ENCODE peak calls at places on chromosomes 1 and 21, in ten cellular contexts. K, Q, S, W, M, P, U, C, A and O are unnamed samples.
A peak's percentile ranks its signal among the peaks of the same experiment; 100 is the strongest.

GRCh38 chr1:47194314-47194713 is 4.5 kb upstream of the PDZK1IP1 start:
- DNase-seq in K (no peak), Q (no peak), S (no peak), W (no peak), M (no peak), P (no peak), U (no peak), C (no peak), A (no peak), O (no peak)

GRCh38 chr1:30679201-30679975 is 44.0 kb downstream of the MATN1 start:
- DNase-seq in K (no peak), Q (no peak), S (no peak), W (no peak), M (no peak), P (peak; percentile 12), U (no peak), C (no peak), A (no peak), O (peak; percentile 47)

GRCh38 chr1:225652726-225653462 is at the start of gene ENAH:
- DNase-seq in K (peak; percentile 82), Q (peak; percentile 65), S (peak; percentile 83), W (peak; percentile 91), M (peak; percentile 93), P (peak; percentile 85), U (peak; percentile 89), C (peak; percentile 84), A (peak; percentile 83), O (peak; percentile 80)

GRCh38 chr1:71044833-71045232 is 2.8 kb downstream of the PTGER3 start:
- DNase-seq in K (no peak), Q (no peak), S (no peak), W (no peak), M (peak; percentile 24), P (no peak), U (no peak), C (no peak), A (no peak), O (no peak)

GRCh38 chr1:216462061-216462775 is 39.0 kb upstream of the USH2A start:
- DNase-seq in K (no peak), Q (no peak), S (no peak), W (no peak), M (no peak), P (no peak), U (no peak), C (no peak), A (no peak), O (no peak)

GRCh38 chr1:160046494-160047115 is 14.8 kb upstream of the PIGM start:
- DNase-seq in K (peak; percentile 37), Q (peak; percentile 59), S (peak; percentile 64), W (peak; percentile 61), M (peak; percentile 96), P (peak; percentile 51), U (peak; percentile 33), C (peak; percentile 39), A (peak; percentile 43), O (no peak)

GRCh38 chr1:209072481-209072880 is 511.0 kb upstream of the CAMK1G start:
- DNase-seq in K (no peak), Q (no peak), S (no peak), W (no peak), M (no peak), P (no peak), U (no peak), C (no peak), A (no peak), O (no peak)

GRCh38 chr1:54086754-54087153 is 33.3 kb downstream of the TCEANC2 start:
- DNase-seq in K (no peak), Q (no peak), S (no peak), W (no peak), M (no peak), P (no peak), U (no peak), C (no peak), A (no peak), O (no peak)

GRCh38 chr21:37904879-37905278 is 11.4 kb downstream of the KCNJ6 start:
- DNase-seq in K (no peak), Q (no peak), S (no peak), W (peak; percentile 67), M (no peak), P (no peak), U (no peak), C (no peak), A (no peak), O (no peak)

GRCh38 chr1:25688390-25689119 is 72.0 kb downstream of the MAN1C1 start:
- DNase-seq in K (no peak), Q (no peak), S (no peak), W (no peak), M (no peak), P (no peak), U (no peak), C (no peak), A (no peak), O (no peak)

GRCh38 chr1:22861764-22862440 is 110.8 kb downstream of the LACTBL1 start:
- DNase-seq in K (peak; percentile 44), Q (no peak), S (peak; percentile 47), W (no peak), M (peak; percentile 83), P (no peak), U (peak; percentile 55), C (no peak), A (peak; percentile 62), O (no peak)

GRCh38 chr1:156177918-156178654 is 15.8 kb upstream of the SLC25A44 start:
- DNase-seq in K (no peak), Q (no peak), S (no peak), W (no peak), M (peak; percentile 44), P (no peak), U (no peak), C (no peak), A (no peak), O (no peak)

GRCh38 chr1:40862008-40862863 is at the start of gene CITED4:
- DNase-seq in K (peak; percentile 94), Q (peak; percentile 93), S (peak; percentile 97), W (peak; percentile 98), M (peak; percentile 99), P (peak; percentile 95), U (peak; percentile 97), C (peak; percentile 97), A (peak; percentile 98), O (peak; percentile 99)

GRCh38 chr1:227213426-227213825 is 104.9 kb downstream of the CDC42BPA start:
- DNase-seq in K (no peak), Q (no peak), S (no peak), W (no peak), M (no peak), P (no peak), U (no peak), C (no peak), A (no peak), O (no peak)

GRCh38 chr1:163876546-163876945 is 554.8 kb downstream of the NUF2 start:
- DNase-seq in K (no peak), Q (no peak), S (no peak), W (no peak), M (no peak), P (no peak), U (no peak), C (no peak), A (no peak), O (no peak)

GRCh38 chr1:234591131-234591530 is 18.8 kb downstream of the IRF2BP2 start:
- DNase-seq in K (no peak), Q (no peak), S (no peak), W (no peak), M (no peak), P (no peak), U (no peak), C (no peak), A (no peak), O (no peak)

GRCh38 chr21:46500224-46500861 is 41.7 kb downstream of the DIP2A start:
- DNase-seq in K (no peak), Q (no peak), S (no peak), W (no peak), M (peak; percentile 42), P (no peak), U (no peak), C (no peak), A (no peak), O (no peak)

GRCh38 chr1:45643978-45644377 is 20.1 kb upstream of the CCDC17 start:
- DNase-seq in K (no peak), Q (no peak), S (no peak), W (no peak), M (no peak), P (no peak), U (no peak), C (no peak), A (peak; percentile 42), O (no peak)

DNA sequence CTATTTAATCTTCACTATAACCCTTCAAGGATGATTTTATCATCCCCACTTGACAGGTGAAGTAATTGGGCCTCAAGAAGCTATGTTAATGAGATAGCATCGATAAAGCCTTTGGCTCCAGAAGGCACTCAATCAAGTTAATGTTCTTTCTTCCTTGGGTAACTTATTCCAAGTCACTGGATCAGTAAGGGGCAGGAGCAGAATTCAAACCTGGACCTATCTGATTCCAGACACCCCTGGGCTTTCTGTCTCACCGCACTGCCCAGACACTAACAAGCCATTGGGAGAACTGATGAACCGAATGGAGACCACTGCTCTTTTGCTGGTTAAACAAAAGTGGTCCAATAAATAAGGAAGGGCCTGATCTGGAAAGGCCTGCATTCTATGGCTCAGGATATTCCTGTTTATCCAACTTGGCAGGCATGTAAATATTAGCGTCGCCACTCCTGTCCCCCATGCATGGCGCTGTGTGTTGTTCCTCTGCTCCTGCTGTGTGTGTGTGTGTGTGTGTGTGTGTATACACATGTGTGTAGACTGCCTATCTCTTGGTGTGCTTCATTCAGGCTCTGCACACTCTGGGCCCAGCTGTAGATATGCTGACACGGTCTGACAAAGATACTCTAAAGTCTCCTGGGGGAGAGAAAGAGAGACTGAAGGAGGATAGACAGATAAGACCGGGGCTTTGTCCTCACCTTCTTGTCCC is 6.9 kb downstream of the LMOD1 start:
- DNase-seq in K (no peak), Q (no peak), S (no peak), W (no peak), M (peak; percentile 28), P (no peak), U (no peak), C (no peak), A (no peak), O (no peak)
- H3K4me1 ChIP-seq in K (peaks cover 27% of the 10 kb centered on the region), Q (peaks cover 36% of the 10 kb centered on the region), S (no peaks in the 10 kb centered on the region), W (peaks cover 28% of the 10 kb centered on the region), M (peaks cover 28% of the 10 kb centered on the region), P (peaks cover 12% of the 10 kb centered on the region), U (peaks cover 15% of the 10 kb centered on the region), C (peaks cover 40% of the 10 kb centered on the region), A (peaks cover 16% of the 10 kb centered on the region), O (no peaks in the 10 kb centered on the region)

GRCh38 chr1:202888507-202889360 is at the start of gene RABIF:
- DNase-seq in K (peak; percentile 98), Q (peak; percentile 92), S (peak; percentile 97), W (peak; percentile 97), M (peak; percentile 99), P (peak; percentile 94), U (peak; percentile 95), C (peak; percentile 98), A (peak; percentile 97), O (peak; percentile 98)
- TF ChIP-seq CTCF in K (no peak), Q (no peak), S (no peak), W (no peak), M (peak; percentile 17), P (peak; percentile 25), U (no peak), C (no peak), A (no peak), O (peak; percentile 14)

GRCh38 chr1:62687903-62688686 is at the start of gene DOCK7:
- DNase-seq in K (peak; percentile 62), Q (peak; percentile 54), S (peak; percentile 74), W (peak; percentile 85), M (peak; percentile 76), P (peak; percentile 55), U (peak; percentile 70), C (peak; percentile 80), A (peak; percentile 85), O (peak; percentile 87)
- TF ChIP-seq POLR2A in K (peak; percentile 59), Q (peak; percentile 15), S (peak; percentile 45), W (no peak), M (peak; percentile 53), P (peak; percentile 52), U (no peak), C (no peak), A (no peak), O (peak; percentile 88)

GRCh38 chr1:91020486-91020885 is 1.3 kb downstream of the ZNF644 start:
- DNase-seq in K (no peak), Q (no peak), S (no peak), W (no peak), M (no peak), P (no peak), U (no peak), C (no peak), A (no peak), O (no peak)
- H3K4me1 ChIP-seq in K (peaks cover 40% of the 10 kb centered on the region), Q (peaks cover 68% of the 10 kb centered on the region), S (peaks cover 49% of the 10 kb centered on the region), W (peaks cover 65% of the 10 kb centered on the region), M (peaks cover 15% of the 10 kb centered on the region), P (no peaks in the 10 kb centered on the region), U (peaks cover 4% of the 10 kb centered on the region), C (peaks cover 66% of the 10 kb centered on the region), A (no peaks in the 10 kb centered on the region), O (no peaks in the 10 kb centered on the region)